ENCODE peak calls at places on chromosomes 11 and 22, in six cellular contexts. One of them, this sample, is unnamed.

GRCh38 chr22:22123118-22123959 is 121.2 kb upstream of the VPREB1 start:
- DNase-seq in HuH-7.5: peak
- DNase-seq in GM12891: no peak
- DNase-seq in MCF 10A: no peak
- DNase-seq in Kasumi-1: no peak
- DNase-seq in activated CD4-positive, alpha-beta T cell treated with anti-CD3 and anti-CD28 coated beads for 24 hours: no peak
- DNase-seq in this sample: no peak

GRCh38 chr22:22342697-22343602 is 98.4 kb downstream of the VPREB1 start:
- DNase-seq in MCF 10A: peak
- DNase-seq in HuH-7.5: peak
- DNase-seq in Kasumi-1: no peak
- DNase-seq in GM12891: peak
- DNase-seq in activated CD4-positive, alpha-beta T cell treated with anti-CD3 and anti-CD28 coated beads for 24 hours: peak
- DNase-seq in this sample: peak

GRCh38 chr22:17272511-17272991 is 53.3 kb upstream of the ADA2 start:
- DNase-seq in MCF 10A: no peak
- DNase-seq in activated CD4-positive, alpha-beta T cell treated with anti-CD3 and anti-CD28 coated beads for 24 hours: no peak
- DNase-seq in GM12891: no peak
- DNase-seq in HuH-7.5: no peak
- DNase-seq in Kasumi-1: no peak
- DNase-seq in this sample: no peak

GRCh38 chr11:13011366-13012036 is 2.4 kb downstream of the RASSF10 start:
- DNase-seq in MCF 10A: no peak
- DNase-seq in Kasumi-1: no peak
- DNase-seq in GM12891: no peak
- DNase-seq in HuH-7.5: no peak
- DNase-seq in activated CD4-positive, alpha-beta T cell treated with anti-CD3 and anti-CD28 coated beads for 24 hours: no peak
- DNase-seq in this sample: no peak

GRCh38 chr11:132256621-132257227 is 886.3 kb downstream of the NTM start:
- DNase-seq in MCF 10A: no peak
- DNase-seq in activated CD4-positive, alpha-beta T cell treated with anti-CD3 and anti-CD28 coated beads for 24 hours: no peak
- DNase-seq in HuH-7.5: no peak
- DNase-seq in GM12891: no peak
- DNase-seq in Kasumi-1: no peak
- DNase-seq in this sample: no peak

GRCh38 chr11:116731097-116731761 is 41.6 kb downstream of the BUD13 start:
- DNase-seq in activated CD4-positive, alpha-beta T cell treated with anti-CD3 and anti-CD28 coated beads for 24 hours: no peak
- DNase-seq in GM12891: no peak
- DNase-seq in Kasumi-1: no peak
- DNase-seq in HuH-7.5: no peak
- DNase-seq in MCF 10A: no peak
- DNase-seq in this sample: peak

GRCh38 chr22:28791841-28792490 is 8.4 kb downstream of the XBP1 start:
- DNase-seq in MCF 10A: no peak
- DNase-seq in activated CD4-positive, alpha-beta T cell treated with anti-CD3 and anti-CD28 coated beads for 24 hours: no peak
- DNase-seq in GM12891: no peak
- DNase-seq in Kasumi-1: no peak
- DNase-seq in HuH-7.5: no peak
- DNase-seq in this sample: no peak

GRCh38 chr11:16876053-16876752 is 137.8 kb downstream of the C11orf58 start:
- DNase-seq in Kasumi-1: no peak
- DNase-seq in HuH-7.5: no peak
- DNase-seq in activated CD4-positive, alpha-beta T cell treated with anti-CD3 and anti-CD28 coated beads for 24 hours: no peak
- DNase-seq in GM12891: no peak
- DNase-seq in MCF 10A: no peak
- DNase-seq in this sample: no peak

GRCh38 chr11:64568584-64569140 is 22.4 kb upstream of the SLC22A12 start:
- DNase-seq in activated CD4-positive, alpha-beta T cell treated with anti-CD3 and anti-CD28 coated beads for 24 hours: no peak
- DNase-seq in GM12891: no peak
- DNase-seq in HuH-7.5: no peak
- DNase-seq in Kasumi-1: no peak
- DNase-seq in MCF 10A: no peak
- DNase-seq in this sample: no peak

GRCh38 chr11:124740277-124740882 is 638 bp downstream of the NRGN start:
- DNase-seq in MCF 10A: peak
- DNase-seq in Kasumi-1: peak
- DNase-seq in GM12891: no peak
- DNase-seq in HuH-7.5: no peak
- DNase-seq in activated CD4-positive, alpha-beta T cell treated with anti-CD3 and anti-CD28 coated beads for 24 hours: no peak
- DNase-seq in this sample: no peak

GRCh38 chr11:72579816-72580647 is 94.2 kb downstream of the PDE2A start:
- DNase-seq in Kasumi-1: no peak
- DNase-seq in HuH-7.5: no peak
- DNase-seq in activated CD4-positive, alpha-beta T cell treated with anti-CD3 and anti-CD28 coated beads for 24 hours: no peak
- DNase-seq in MCF 10A: no peak
- DNase-seq in GM12891: no peak
- DNase-seq in this sample: no peak

GRCh38 chr11:1559103-1559951 is 12.7 kb downstream of the DUSP8 start:
- DNase-seq in Kasumi-1: no peak
- DNase-seq in HuH-7.5: no peak
- DNase-seq in activated CD4-positive, alpha-beta T cell treated with anti-CD3 and anti-CD28 coated beads for 24 hours: no peak
- DNase-seq in GM12891: no peak
- DNase-seq in MCF 10A: peak
- DNase-seq in this sample: peak

GRCh38 chr11:17558025-17558780 is 11.1 kb downstream of the OTOG start:
- DNase-seq in GM12891: no peak
- DNase-seq in HuH-7.5: no peak
- DNase-seq in MCF 10A: no peak
- DNase-seq in Kasumi-1: no peak
- DNase-seq in activated CD4-positive, alpha-beta T cell treated with anti-CD3 and anti-CD28 coated beads for 24 hours: no peak
- DNase-seq in this sample: no peak

GRCh38 chr22:28017859-28018258 is 98.8 kb upstream of the PITPNB start:
- DNase-seq in Kasumi-1: no peak
- DNase-seq in activated CD4-positive, alpha-beta T cell treated with anti-CD3 and anti-CD28 coated beads for 24 hours: no peak
- DNase-seq in GM12891: no peak
- DNase-seq in MCF 10A: no peak
- DNase-seq in HuH-7.5: no peak
- DNase-seq in this sample: peak

GRCh38 chr11:114586797-114587196 is 8.8 kb downstream of the NXPE4 start:
- DNase-seq in activated CD4-positive, alpha-beta T cell treated with anti-CD3 and anti-CD28 coated beads for 24 hours: no peak
- DNase-seq in MCF 10A: peak
- DNase-seq in Kasumi-1: no peak
- DNase-seq in GM12891: no peak
- DNase-seq in HuH-7.5: no peak
- DNase-seq in this sample: no peak

GRCh38 chr22:38419121-38419863 is 35.7 kb downstream of the KCNJ4 start:
- DNase-seq in GM12891: no peak
- DNase-seq in activated CD4-positive, alpha-beta T cell treated with anti-CD3 and anti-CD28 coated beads for 24 hours: no peak
- DNase-seq in Kasumi-1: no peak
- DNase-seq in HuH-7.5: no peak
- DNase-seq in MCF 10A: no peak
- DNase-seq in this sample: no peak

GRCh38 chr11:17389957-17390649 is 1.6 kb upstream of the KCNJ11 start:
- DNase-seq in MCF 10A: no peak
- DNase-seq in Kasumi-1: no peak
- DNase-seq in HuH-7.5: no peak
- DNase-seq in GM12891: no peak
- DNase-seq in activated CD4-positive, alpha-beta T cell treated with anti-CD3 and anti-CD28 coated beads for 24 hours: no peak
- DNase-seq in this sample: no peak

GRCh38 chr11:84021291-84021690 is 735.1 kb upstream of the CCDC90B start:
- DNase-seq in HuH-7.5: no peak
- DNase-seq in GM12891: no peak
- DNase-seq in Kasumi-1: no peak
- DNase-seq in activated CD4-positive, alpha-beta T cell treated with anti-CD3 and anti-CD28 coated beads for 24 hours: no peak
- DNase-seq in MCF 10A: no peak
- DNase-seq in this sample: no peak

GRCh38 chr11:132451942-132452601 is 1080.2 kb downstream of the OPCML start:
- DNase-seq in Kasumi-1: no peak
- DNase-seq in activated CD4-positive, alpha-beta T cell treated with anti-CD3 and anti-CD28 coated beads for 24 hours: no peak
- DNase-seq in MCF 10A: no peak
- DNase-seq in GM12891: no peak
- DNase-seq in HuH-7.5: no peak
- DNase-seq in this sample: no peak

GRCh38 chr11:129695543-129696308 is 119.9 kb upstream of the TMEM45B start:
- DNase-seq in Kasumi-1: peak
- DNase-seq in activated CD4-positive, alpha-beta T cell treated with anti-CD3 and anti-CD28 coated beads for 24 hours: peak
- DNase-seq in HuH-7.5: peak
- DNase-seq in GM12891: peak
- DNase-seq in MCF 10A: peak
- DNase-seq in this sample: peak